ENCODE peak calls at places on chromosomes 4 and X, in six cellular contexts. V is stomach, F is uterus, D is body of pancreas, S is brain microvascular endothelial cell, Q is ovary. Y is an unnamed sample.

GRCh38 chrX:110001702-110002299 is 1.1 kb upstream of the TMEM164 start:
- DNase-seq in D (no peak), S (no peak), F (no peak), V (no peak), Q (no peak), Y (no peak)

GRCh38 chr4:52822583-52823477 is 39.3 kb upstream of the RASL11B start:
- DNase-seq in D (no peak), Q (peak), V (no peak), F (no peak), S (no peak), Y (no peak)

GRCh38 chr4:10715696-10716095 is 31.1 kb upstream of the CLNK start:
- DNase-seq in V (no peak), F (no peak), D (no peak), Q (no peak), S (no peak), Y (no peak)

GRCh38 chrX:9597361-9598035 is 132.6 kb downstream of the TBL1X start:
- DNase-seq in D (no peak), V (no peak), Q (no peak), S (no peak), F (no peak), Y (no peak)

GRCh38 chr4:21768349-21769310 is 179.9 kb downstream of the KCNIP4 start:
- DNase-seq in Q (no peak), D (no peak), S (peak), V (no peak), F (peak), Y (no peak)

GRCh38 chr4:188707036-188707435 is 567.8 kb downstream of the TRIML1 start:
- DNase-seq in V (no peak), S (no peak), F (no peak), Q (peak), D (no peak), Y (no peak)

GRCh38 chr4:168995537-168996295 is 14.3 kb downstream of the CBR4 start:
- DNase-seq in D (no peak), V (no peak), F (no peak), Q (no peak), S (no peak), Y (no peak)

GRCh38 chr4:83677656-83678055 is 141.7 kb downstream of the GPAT3 start:
- DNase-seq in S (no peak), D (no peak), Q (no peak), V (no peak), F (no peak), Y (no peak)

GRCh38 chr4:112448211-112448745 is 67.7 kb downstream of the NEUROG2 start:
- DNase-seq in F (no peak), S (no peak), Q (no peak), D (no peak), V (no peak), Y (no peak)

GRCh38 chr4:159682996-159683395 is 580.1 kb downstream of the RAPGEF2 start:
- DNase-seq in F (no peak), S (no peak), D (no peak), Q (no peak), V (no peak), Y (no peak)

GRCh38 chr4:156335721-156336120 is 382.1 kb upstream of the CTSO start:
- DNase-seq in Q (no peak), D (no peak), S (no peak), F (no peak), V (no peak), Y (no peak)

GRCh38 chrX:39938466-39938865 is 159.3 kb downstream of the BCOR start:
- DNase-seq in Q (no peak), D (no peak), F (no peak), S (no peak), V (no peak), Y (no peak)

GRCh38 chr4:2866891-2867290 is 23.2 kb downstream of the ADD1 start:
- DNase-seq in V (no peak), F (no peak), D (no peak), Q (no peak), S (peak), Y (no peak)
- H3K27ac ChIP-seq in V (peak), F (peak), D (no peak), Q (no peak), S (peak), Y (peak)

DNA sequence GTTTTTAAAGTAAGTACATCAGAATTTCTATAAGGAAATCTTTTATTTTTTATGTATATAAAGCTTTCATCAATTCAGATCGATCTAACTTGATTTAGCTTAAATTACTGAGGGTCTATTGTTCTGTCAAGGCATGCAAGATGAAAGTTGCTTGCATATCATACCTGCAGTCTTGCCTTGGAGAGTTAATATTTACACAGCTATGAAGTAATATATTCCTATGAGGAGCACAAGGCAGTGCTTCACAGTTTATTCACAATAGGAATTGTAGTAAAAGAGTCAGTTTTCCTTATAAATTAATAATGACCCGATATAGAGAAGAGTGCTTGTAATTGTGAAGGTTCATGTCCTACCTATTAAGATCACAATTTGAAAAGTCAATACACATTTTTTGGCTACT is 38.6 kb downstream of the REELD1 start:
- DNase-seq in S (no peak), Q (no peak), V (no peak), F (no peak), D (no peak), Y (no peak)
- H3K4me3 ChIP-seq in S (no peak), Q (no peak), V (no peak), F (no peak), D (no peak), Y (no peak)

DNA sequence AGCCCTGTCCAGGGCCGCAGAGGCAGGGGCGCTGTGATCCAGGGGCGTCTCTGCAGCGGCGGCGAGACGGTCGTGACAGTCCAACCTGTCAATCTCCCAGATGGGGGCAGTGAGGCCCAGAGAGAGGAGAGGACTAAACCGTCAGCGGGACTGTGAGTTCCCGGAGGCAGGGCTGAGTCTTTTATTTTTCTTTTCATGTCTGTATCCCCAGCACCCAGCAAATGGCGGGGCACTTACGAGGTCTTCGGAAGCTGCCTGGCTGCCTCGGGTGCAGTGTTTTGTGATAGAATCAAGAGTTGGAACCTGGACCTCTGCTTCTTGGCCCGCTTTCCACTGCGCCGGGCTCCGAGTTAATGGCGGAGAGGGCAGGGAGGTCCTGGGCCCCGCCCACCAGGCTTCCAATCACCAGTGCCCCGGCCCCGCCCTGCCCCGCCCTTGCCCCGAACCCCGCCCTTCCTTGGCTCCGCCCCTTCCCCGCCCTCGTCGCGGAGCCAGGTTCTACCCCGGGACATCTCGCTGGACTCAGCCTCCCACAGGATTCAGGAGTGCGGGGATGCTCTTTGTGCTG is 35.3 kb upstream of the GRPEL1 start:
- DNase-seq in D (peak), Q (peak), S (peak), F (peak), V (peak), Y (peak)
- H3K27ac ChIP-seq in D (peak), Q (no peak), S (no peak), F (peak), V (peak), Y (peak)

GRCh38 chr4:62912531-62912930 is 1496.7 kb downstream of the TECRL start:
- DNase-seq in Q (no peak), V (no peak), S (no peak), D (no peak), F (no peak), Y (no peak)
- H3K4me3 ChIP-seq in Q (no peak), V (no peak), S (no peak), D (no peak), F (no peak), Y (no peak)

DNA sequence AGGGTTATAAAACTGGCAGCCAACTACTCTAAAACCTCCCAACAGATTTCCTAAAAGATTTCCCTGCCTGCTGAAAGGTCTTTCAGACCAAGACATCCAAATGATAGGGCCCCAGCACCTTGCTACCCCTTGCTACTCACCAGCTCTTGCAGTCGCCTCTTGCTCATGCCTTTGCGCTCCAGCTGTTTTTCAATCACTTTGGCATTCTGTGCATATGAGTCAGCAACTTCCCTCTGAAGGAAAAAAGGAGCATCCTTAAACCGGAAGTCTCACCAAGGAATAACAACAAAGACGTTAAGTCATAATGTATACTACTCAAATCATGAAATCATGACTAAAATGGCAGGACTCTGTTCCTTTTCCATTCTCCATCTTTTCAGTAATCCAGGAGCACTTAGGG is 24.0 kb downstream of the STEEP1 start:
- DNase-seq in F (no peak), D (no peak), S (peak), Q (no peak), V (no peak), Y (no peak)
- H3K27ac ChIP-seq in F (no peak), D (no peak), S (peak), Q (no peak), V (no peak), Y (no peak)

DNA sequence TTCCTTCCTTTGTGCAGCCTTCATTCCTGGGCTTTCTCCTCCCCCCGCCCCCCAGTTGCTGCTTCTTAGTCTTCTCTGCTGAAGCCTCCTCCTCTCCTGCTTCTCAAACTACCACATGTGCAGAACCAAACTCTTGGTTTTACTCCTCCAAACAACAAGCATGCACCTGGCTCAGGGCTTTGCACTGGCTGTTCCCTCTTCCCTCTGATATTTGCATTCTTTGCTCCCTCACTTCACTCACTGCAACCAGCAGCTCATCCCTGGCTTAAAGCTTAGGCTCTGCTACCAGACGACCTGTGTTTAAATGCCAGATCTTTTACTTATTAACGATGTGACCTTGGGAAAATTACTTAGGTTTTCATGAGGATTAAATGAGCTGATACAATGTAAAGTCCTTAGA is 51.4 kb downstream of the MED28 start:
- DNase-seq in V (no peak), F (no peak), S (no peak), D (no peak), Q (no peak), Y (no peak)
- H3K4me3 ChIP-seq in V (no peak), F (no peak), S (no peak), D (no peak), Q (no peak), Y (no peak)

DNA sequence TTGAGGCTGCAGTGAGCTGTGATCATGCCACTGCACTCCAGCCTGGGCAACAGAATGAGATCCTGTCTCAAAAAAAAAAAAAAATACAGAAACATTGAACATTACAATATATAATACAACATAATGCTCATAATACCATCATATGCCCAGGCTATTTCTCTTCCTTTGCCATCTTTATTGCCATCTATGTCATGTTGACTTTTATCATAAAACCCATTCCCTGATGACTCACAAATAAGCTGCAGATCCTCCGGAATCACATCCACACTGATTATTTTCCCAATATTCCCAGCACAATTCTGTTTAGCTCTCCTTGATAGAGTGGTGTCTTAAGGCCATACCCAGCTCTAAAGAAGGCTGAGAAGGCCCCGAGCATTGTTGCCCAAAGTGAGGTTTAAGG is 9.2 kb upstream of the FBXW7 start:
- DNase-seq in S (no peak), D (no peak), V (no peak), Q (no peak), F (no peak), Y (no peak)
- H3K27ac ChIP-seq in S (no peak), D (no peak), V (no peak), Q (no peak), F (no peak), Y (no peak)